ENCODE peak calls at places on chromosomes 12 and 14, in eight cellular contexts. One of them, this sample, is unnamed.

GRCh38 chr12:66013224-66013623 is 117.3 kb downstream of the LLPH start:
- DNase-seq in HepG2: no peak
- DNase-seq in stomach: no peak
- DNase-seq in K562: no peak
- DNase-seq in HCT116: no peak
- DNase-seq in upper lobe of left lung: no peak
- DNase-seq in sigmoid colon: no peak
- DNase-seq in spleen: no peak
- DNase-seq in this sample: no peak

GRCh38 chr12:56300644-56301464 is 724 bp upstream of the CS start:
- DNase-seq in upper lobe of left lung: no peak
- DNase-seq in sigmoid colon: no peak
- DNase-seq in HepG2: no peak
- DNase-seq in spleen: no peak
- DNase-seq in stomach: no peak
- DNase-seq in K562: peak; percentile 44
- DNase-seq in HCT116: no peak
- DNase-seq in this sample: no peak

GRCh38 chr12:86264451-86265328 is 8.5 kb upstream of the MGAT4C start:
- DNase-seq in spleen: peak; percentile 64
- DNase-seq in HCT116: no peak
- DNase-seq in stomach: peak; percentile 71
- DNase-seq in HepG2: no peak
- DNase-seq in sigmoid colon: peak; percentile 56
- DNase-seq in K562: no peak
- DNase-seq in upper lobe of left lung: peak; percentile 63
- DNase-seq in this sample: no peak

GRCh38 chr12:26701604-26702215 is 131.3 kb downstream of the ITPR2 start:
- DNase-seq in sigmoid colon: no peak
- DNase-seq in HCT116: peak; percentile 28
- DNase-seq in HepG2: peak; percentile 23
- DNase-seq in K562: peak; percentile 10
- DNase-seq in upper lobe of left lung: no peak
- DNase-seq in stomach: no peak
- DNase-seq in spleen: no peak
- DNase-seq in this sample: no peak

GRCh38 chr12:131494741-131495524 is 216.0 kb upstream of the SFSWAP start:
- DNase-seq in HCT116: no peak
- DNase-seq in upper lobe of left lung: no peak
- DNase-seq in sigmoid colon: no peak
- DNase-seq in HepG2: no peak
- DNase-seq in stomach: no peak
- DNase-seq in spleen: no peak
- DNase-seq in K562: no peak
- DNase-seq in this sample: no peak

GRCh38 chr14:75301666-75302325 is 23.2 kb downstream of the FOS start:
- DNase-seq in upper lobe of left lung: peak; percentile 79
- DNase-seq in HCT116: no peak
- DNase-seq in stomach: no peak
- DNase-seq in spleen: no peak
- DNase-seq in K562: peak; percentile 23
- DNase-seq in sigmoid colon: peak; percentile 77
- DNase-seq in HepG2: no peak
- DNase-seq in this sample: no peak

GRCh38 chr14:104389326-104390220 is 190.0 kb upstream of the C14orf180 start:
- DNase-seq in HepG2: no peak
- DNase-seq in HCT116: no peak
- DNase-seq in K562: no peak
- DNase-seq in sigmoid colon: peak; percentile 52
- DNase-seq in spleen: peak; percentile 75
- DNase-seq in stomach: peak; percentile 23
- DNase-seq in upper lobe of left lung: peak; percentile 15
- DNase-seq in this sample: no peak

GRCh38 chr12:125403145-125403789 is 338.0 kb downstream of the AACS start:
- DNase-seq in HepG2: peak; percentile 34
- DNase-seq in upper lobe of left lung: no peak
- DNase-seq in spleen: no peak
- DNase-seq in HCT116: peak; percentile 44
- DNase-seq in K562: peak; percentile 45
- DNase-seq in stomach: no peak
- DNase-seq in sigmoid colon: no peak
- DNase-seq in this sample: no peak

GRCh38 chr14:54310852-54311230 is 86.0 kb upstream of the CDKN3 start:
- DNase-seq in spleen: no peak
- DNase-seq in sigmoid colon: no peak
- DNase-seq in upper lobe of left lung: no peak
- DNase-seq in HepG2: no peak
- DNase-seq in HCT116: no peak
- DNase-seq in stomach: no peak
- DNase-seq in K562: no peak
- DNase-seq in this sample: no peak

GRCh38 chr14:67413806-67414769 is 2.1 kb upstream of the PLEK2 start:
- DNase-seq in stomach: no peak
- DNase-seq in upper lobe of left lung: peak; percentile 39
- DNase-seq in K562: peak; percentile 67
- DNase-seq in spleen: no peak
- DNase-seq in sigmoid colon: peak; percentile 41
- DNase-seq in HepG2: peak; percentile 24
- DNase-seq in HCT116: peak; percentile 88
- DNase-seq in this sample: no peak

GRCh38 chr12:120069278-120069677 is 47.3 kb downstream of the RAB35 start:
- DNase-seq in K562: no peak
- DNase-seq in HepG2: no peak
- DNase-seq in stomach: no peak
- DNase-seq in sigmoid colon: no peak
- DNase-seq in upper lobe of left lung: no peak
- DNase-seq in spleen: no peak
- DNase-seq in HCT116: no peak
- DNase-seq in this sample: no peak

GRCh38 chr12:120076651-120077050 is 39.9 kb downstream of the RAB35 start:
- DNase-seq in HCT116: no peak
- DNase-seq in spleen: peak; percentile 49
- DNase-seq in HepG2: no peak
- DNase-seq in K562: no peak
- DNase-seq in stomach: no peak
- DNase-seq in sigmoid colon: no peak
- DNase-seq in upper lobe of left lung: no peak
- DNase-seq in this sample: no peak

GRCh38 chr12:120071493-120072020 is 45.0 kb downstream of the RAB35 start:
- DNase-seq in sigmoid colon: no peak
- DNase-seq in spleen: peak; percentile 55
- DNase-seq in upper lobe of left lung: no peak
- DNase-seq in K562: no peak
- DNase-seq in HCT116: no peak
- DNase-seq in HepG2: no peak
- DNase-seq in stomach: no peak
- DNase-seq in this sample: no peak

GRCh38 chr12:120075034-120075616 is 41.4 kb downstream of the RAB35 start:
- DNase-seq in K562: no peak
- DNase-seq in stomach: no peak
- DNase-seq in spleen: peak; percentile 25
- DNase-seq in sigmoid colon: no peak
- DNase-seq in upper lobe of left lung: no peak
- DNase-seq in HCT116: no peak
- DNase-seq in HepG2: no peak
- DNase-seq in this sample: no peak

DNA sequence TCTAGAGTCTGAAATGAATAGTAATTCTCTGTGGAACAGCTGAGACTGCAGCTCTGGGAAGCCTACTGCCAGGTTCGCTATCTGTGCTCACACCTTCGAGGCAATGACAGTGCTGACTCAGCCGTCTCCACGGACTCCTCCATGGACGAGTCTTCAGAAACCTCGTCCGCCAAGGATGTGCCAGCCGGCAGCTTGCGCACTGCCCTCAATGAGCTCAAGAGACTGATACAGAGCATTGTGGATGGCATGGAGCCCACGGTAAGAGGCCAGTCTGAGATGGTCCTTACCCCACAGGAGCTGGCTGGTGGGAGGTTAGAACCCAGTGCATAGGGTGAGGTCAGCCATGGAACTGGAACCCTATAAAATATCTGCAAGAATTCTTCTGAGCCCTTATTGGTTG is 44.1 kb downstream of the RAB35 start:
- DNase-seq in upper lobe of left lung: no peak
- DNase-seq in K562: no peak
- DNase-seq in stomach: peak; percentile 17
- DNase-seq in HepG2: no peak
- DNase-seq in sigmoid colon: no peak
- DNase-seq in HCT116: no peak
- DNase-seq in spleen: peak; percentile 31
- DNase-seq in this sample: no peak
- TF ChIP-seq POLR2A in upper lobe of left lung: no peak
- TF ChIP-seq POLR2A in K562: no peak
- TF ChIP-seq POLR2A in stomach: no peak
- TF ChIP-seq POLR2A in HepG2: no peak
- TF ChIP-seq POLR2A in sigmoid colon: no peak
- TF ChIP-seq POLR2A in HCT116: no peak
- TF ChIP-seq POLR2A in spleen: no peak
- TF ChIP-seq POLR2A in this sample: no peak

GRCh38 chr14:23114120-23114458 is 5.0 kb downstream of the CEBPE start:
- DNase-seq in K562: no peak
- DNase-seq in HCT116: no peak
- DNase-seq in spleen: peak; percentile 37
- DNase-seq in upper lobe of left lung: no peak
- DNase-seq in HepG2: no peak
- DNase-seq in stomach: no peak
- DNase-seq in sigmoid colon: peak; percentile 46
- DNase-seq in this sample: no peak

GRCh38 chr14:23114669-23115491 is 4.2 kb downstream of the CEBPE start:
- DNase-seq in stomach: no peak
- DNase-seq in sigmoid colon: peak; percentile 58
- DNase-seq in K562: no peak
- DNase-seq in spleen: peak; percentile 72
- DNase-seq in HepG2: peak; percentile 52
- DNase-seq in upper lobe of left lung: peak; percentile 84
- DNase-seq in HCT116: peak; percentile 42
- DNase-seq in this sample: no peak

GRCh38 chr14:23113346-23114119 is 5.5 kb downstream of the CEBPE start:
- DNase-seq in stomach: no peak
- DNase-seq in HCT116: no peak
- DNase-seq in spleen: peak; percentile 65
- DNase-seq in upper lobe of left lung: no peak
- DNase-seq in K562: peak; percentile 42
- DNase-seq in HepG2: no peak
- DNase-seq in sigmoid colon: peak; percentile 58
- DNase-seq in this sample: no peak

GRCh38 chr14:23115918-23116317 is 3.1 kb downstream of the CEBPE start:
- DNase-seq in upper lobe of left lung: no peak
- DNase-seq in HCT116: no peak
- DNase-seq in stomach: no peak
- DNase-seq in sigmoid colon: no peak
- DNase-seq in K562: no peak
- DNase-seq in HepG2: no peak
- DNase-seq in spleen: no peak
- DNase-seq in this sample: no peak

DNA sequence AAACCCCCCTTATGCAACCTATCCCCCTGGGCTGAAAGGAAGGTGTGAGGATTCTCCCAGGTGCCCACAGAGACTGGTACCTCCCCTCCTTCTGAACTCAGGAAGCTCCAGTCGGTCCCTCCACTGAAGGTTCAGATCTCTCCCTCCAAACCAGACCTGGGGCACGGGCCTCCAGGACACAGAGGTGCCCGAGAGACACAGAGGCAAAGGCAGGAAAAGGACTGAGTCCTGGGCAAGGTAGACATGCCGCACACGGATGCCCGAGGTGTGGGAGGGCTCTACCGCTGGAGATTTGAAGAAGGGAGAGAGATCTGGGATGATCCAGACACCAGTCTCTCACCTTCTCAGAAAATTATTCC is 3.6 kb downstream of the CEBPE start:
- DNase-seq in HCT116: no peak
- DNase-seq in K562: no peak
- DNase-seq in spleen: peak; percentile 51
- DNase-seq in HepG2: no peak
- DNase-seq in stomach: no peak
- DNase-seq in upper lobe of left lung: no peak
- DNase-seq in sigmoid colon: peak; percentile 32
- DNase-seq in this sample: no peak
- TF ChIP-seq POLR2AphosphoS5 in HCT116: no peak
- TF ChIP-seq POLR2AphosphoS5 in K562: no peak
- TF ChIP-seq POLR2AphosphoS5 in spleen: no peak
- TF ChIP-seq POLR2AphosphoS5 in HepG2: no peak
- TF ChIP-seq POLR2AphosphoS5 in stomach: no peak
- TF ChIP-seq POLR2AphosphoS5 in upper lobe of left lung: no peak
- TF ChIP-seq POLR2AphosphoS5 in sigmoid colon: no peak
- TF ChIP-seq POLR2AphosphoS5 in this sample: no peak

GRCh38 chr14:101628471-101628966 is 67.2 kb downstream of the DIO3 start:
- DNase-seq in HepG2: peak; percentile 25
- DNase-seq in stomach: peak; percentile 72
- DNase-seq in upper lobe of left lung: peak; percentile 73
- DNase-seq in sigmoid colon: peak; percentile 85
- DNase-seq in K562: peak; percentile 82
- DNase-seq in HCT116: peak; percentile 31
- DNase-seq in spleen: peak; percentile 92
- DNase-seq in this sample: peak; percentile 89
- TF ChIP-seq POLR2A in HepG2: no peak
- TF ChIP-seq POLR2A in stomach: no peak
- TF ChIP-seq POLR2A in upper lobe of left lung: no peak
- TF ChIP-seq POLR2A in sigmoid colon: no peak
- TF ChIP-seq POLR2A in K562: no peak
- TF ChIP-seq POLR2A in HCT116: no peak
- TF ChIP-seq POLR2A in spleen: no peak
- TF ChIP-seq POLR2A in this sample: no peak

GRCh38 chr12:7459973-7460372 is 16.0 kb upstream of the CD163L1 start:
- DNase-seq in sigmoid colon: no peak
- DNase-seq in K562: no peak
- DNase-seq in HCT116: no peak
- DNase-seq in HepG2: no peak
- DNase-seq in spleen: no peak
- DNase-seq in stomach: no peak
- DNase-seq in upper lobe of left lung: no peak
- DNase-seq in this sample: no peak

DNA sequence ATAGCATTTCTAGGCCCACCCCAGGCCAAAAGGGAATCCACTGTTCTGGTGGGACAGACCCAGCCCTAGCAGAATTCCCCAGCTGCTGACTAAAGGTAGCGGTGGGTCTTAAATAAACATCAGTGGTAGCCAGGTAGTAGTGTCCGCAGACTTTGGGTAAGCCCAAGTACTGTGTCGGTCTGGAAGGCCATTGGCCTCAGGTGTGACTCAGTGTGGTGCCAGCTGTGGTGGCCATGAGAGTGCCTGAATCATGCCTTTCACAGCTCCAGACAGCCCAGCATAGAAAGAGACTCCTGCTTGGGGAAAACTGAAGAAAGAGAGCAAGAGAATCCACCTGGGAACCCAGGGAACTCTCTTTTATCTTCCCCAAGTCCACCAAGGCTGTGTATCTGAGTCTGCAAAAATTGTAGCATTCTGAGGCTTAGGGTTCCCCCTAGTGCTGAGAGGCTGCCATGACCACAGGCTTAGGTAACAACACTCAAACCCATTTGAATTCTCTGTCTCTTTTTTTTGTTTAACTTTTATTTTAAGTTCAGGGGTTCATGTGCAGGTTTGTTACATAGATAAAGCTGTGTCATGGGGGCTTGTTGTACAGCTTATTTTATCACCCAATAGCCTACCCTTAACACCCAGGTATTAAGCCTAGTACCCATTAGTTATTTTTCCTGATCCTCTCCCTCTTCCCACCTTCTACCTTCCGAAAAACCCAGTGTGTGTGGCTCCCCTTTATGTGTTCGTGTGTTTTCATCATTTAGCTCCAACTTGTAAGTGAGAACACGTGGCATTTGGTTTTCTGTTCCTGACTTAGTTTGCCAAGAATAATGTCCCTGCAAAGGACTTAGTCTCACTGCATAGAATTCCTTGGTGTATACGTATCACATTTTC is 16.7 kb upstream of the CD163L1 start:
- DNase-seq in upper lobe of left lung: no peak
- DNase-seq in sigmoid colon: no peak
- DNase-seq in stomach: peak; percentile 52
- DNase-seq in K562: peak; percentile 50
- DNase-seq in HepG2: peak; percentile 46
- DNase-seq in spleen: no peak
- DNase-seq in HCT116: peak; percentile 34
- DNase-seq in this sample: peak; percentile 25
- TF ChIP-seq POLR2AphosphoS5 in upper lobe of left lung: no peak
- TF ChIP-seq POLR2AphosphoS5 in sigmoid colon: no peak
- TF ChIP-seq POLR2AphosphoS5 in stomach: no peak
- TF ChIP-seq POLR2AphosphoS5 in K562: no peak
- TF ChIP-seq POLR2AphosphoS5 in HepG2: no peak
- TF ChIP-seq POLR2AphosphoS5 in spleen: no peak
- TF ChIP-seq POLR2AphosphoS5 in HCT116: no peak
- TF ChIP-seq POLR2AphosphoS5 in this sample: no peak

This sample was measured in GM12891.